ENCODE peak calls at places on chromosomes 6 and 20, in nine cellular contexts. Z is uterus; R is heart left ventricle; O is CD8-positive, alpha-beta memory T cell; J is ovary; U is cardiac muscle cell; E is neuronal stem cell; N is lung; B is iPS DF 6.9. G is an unnamed sample. For H3K9me3 and H3K36me3, the result is how much of the 10 kb centered on the place peaks cover.

GRCh38 chr20:36385503-36385902 is 79.4 kb downstream of the DLGAP4 start:
- DNase-seq in Z (no peak), R (no peak), O (no peak), J (no peak), U (no peak), E (no peak), N (no peak), B (no peak), G (no peak)

GRCh38 chr6:168189679-168190405 is 110.8 kb upstream of the FRMD1 start:
- DNase-seq in Z (peak), R (no peak), O (no peak), J (no peak), U (no peak), E (no peak), N (no peak), B (no peak), G (peak)

GRCh38 chr6:6915813-6916547 is 191.8 kb upstream of the RREB1 start:
- DNase-seq in Z (peak), R (peak), O (no peak), J (peak), U (peak), E (no peak), N (peak), B (no peak), G (no peak)

GRCh38 chr20:1171461-1172093 is 13.2 kb downstream of the TMEM74B start:
- DNase-seq in Z (no peak), R (no peak), O (no peak), J (no peak), U (peak), E (peak), N (no peak), B (no peak), G (no peak)

GRCh38 chr20:3374296-3374695 is 33.2 kb downstream of the DNAAF9 start:
- DNase-seq in Z (no peak), R (no peak), O (no peak), J (no peak), U (no peak), E (no peak), N (no peak), B (no peak), G (no peak)

GRCh38 chr20:25750220-25750764 is 53.6 kb upstream of the ZNF337 start:
- DNase-seq in Z (no peak), R (no peak), O (no peak), J (peak), U (no peak), E (no peak), N (no peak), B (no peak), G (no peak)

GRCh38 chr20:18359854-18360253 is 71.5 kb downstream of the ZNF133 start:
- DNase-seq in Z (no peak), R (no peak), O (no peak), J (no peak), U (no peak), E (no peak), N (no peak), B (no peak), G (no peak)

GRCh38 chr20:43761396-43762340 is 34.9 kb upstream of the GTSF1L start:
- DNase-seq in Z (no peak), R (no peak), O (no peak), J (no peak), U (no peak), E (no peak), N (no peak), B (no peak), G (no peak)

GRCh38 chr6:105900120-105900937 is 185.8 kb upstream of the PRDM1 start:
- DNase-seq in Z (no peak), R (no peak), O (no peak), J (no peak), U (peak), E (no peak), N (no peak), B (no peak), G (no peak)

GRCh38 chr20:309841-310644 is 12.7 kb downstream of the ZCCHC3 start:
- DNase-seq in Z (peak), R (peak), O (peak), J (peak), U (peak), E (peak), N (peak), B (peak), G (peak)

GRCh38 chr6:131950767-131951575 is at the start of gene CCN2:
- DNase-seq in Z (peak), R (peak), O (no peak), J (peak), U (peak), E (peak), N (peak), B (peak), G (peak)

GRCh38 chr6:140660295-140660694 is 1285.8 kb upstream of the CITED2 start:
- DNase-seq in Z (no peak), R (no peak), O (no peak), J (no peak), U (peak), E (no peak), N (no peak), B (no peak), G (no peak)

GRCh38 chr6:95186710-95187109 is 390.6 kb upstream of the MANEA start:
- DNase-seq in Z (no peak), R (no peak), O (no peak), J (no peak), U (no peak), E (no peak), N (no peak), B (no peak), G (no peak)

GRCh38 chr20:20084296-20084752 is 32.0 kb downstream of the CFAP61 start:
- DNase-seq in Z (no peak), R (no peak), O (no peak), J (no peak), U (peak), E (no peak), N (no peak), B (no peak), G (no peak)

GRCh38 chr6:161233986-161234620 is 39.8 kb downstream of the AGPAT4 start:
- DNase-seq in Z (peak), R (peak), O (no peak), J (peak), U (peak), E (no peak), N (peak), B (no peak), G (peak)

GRCh38 chr6:122161136-122161535 is 238.3 kb upstream of the HSF2 start:
- DNase-seq in Z (no peak), R (no peak), O (no peak), J (no peak), U (no peak), E (no peak), N (no peak), B (no peak), G (no peak)

GRCh38 chr6:118574051-118574865 is 26.2 kb downstream of the PLN start:
- DNase-seq in Z (no peak), R (no peak), O (no peak), J (no peak), U (no peak), E (no peak), N (no peak), B (no peak), G (no peak)
- H3K9me3 ChIP-seq in Z (under half), R (under half), O (under half), J (under half), U (under half), E (under half), N (under half), B (under half), G (under half)

GRCh38 chr20:57556980-57557274 is 4.0 kb upstream of the PCK1 start:
- DNase-seq in Z (no peak), R (no peak), O (no peak), J (no peak), U (no peak), E (no peak), N (no peak), B (no peak), G (no peak)

GRCh38 chr20:57557926-57558613 is 2.8 kb upstream of the PCK1 start:
- DNase-seq in Z (no peak), R (no peak), O (no peak), J (no peak), U (no peak), E (no peak), N (no peak), B (no peak), G (no peak)

GRCh38 chr20:57553376-57554018 is 7.4 kb upstream of the PCK1 start:
- DNase-seq in Z (no peak), R (no peak), O (no peak), J (no peak), U (no peak), E (no peak), N (no peak), B (no peak), G (no peak)

GRCh38 chr20:57558614-57559285 is 2.2 kb upstream of the PCK1 start:
- DNase-seq in Z (no peak), R (no peak), O (no peak), J (no peak), U (no peak), E (no peak), N (no peak), B (no peak), G (no peak)

GRCh38 chr20:57555457-57556184 is 5.3 kb upstream of the PCK1 start:
- DNase-seq in Z (no peak), R (no peak), O (no peak), J (no peak), U (no peak), E (no peak), N (no peak), B (no peak), G (no peak)
- H3K36me3 ChIP-seq in Z (under half), R (under half), O (under half), J (under half), U (under half), E (under half), N (under half), B (under half), G (under half)

DNA sequence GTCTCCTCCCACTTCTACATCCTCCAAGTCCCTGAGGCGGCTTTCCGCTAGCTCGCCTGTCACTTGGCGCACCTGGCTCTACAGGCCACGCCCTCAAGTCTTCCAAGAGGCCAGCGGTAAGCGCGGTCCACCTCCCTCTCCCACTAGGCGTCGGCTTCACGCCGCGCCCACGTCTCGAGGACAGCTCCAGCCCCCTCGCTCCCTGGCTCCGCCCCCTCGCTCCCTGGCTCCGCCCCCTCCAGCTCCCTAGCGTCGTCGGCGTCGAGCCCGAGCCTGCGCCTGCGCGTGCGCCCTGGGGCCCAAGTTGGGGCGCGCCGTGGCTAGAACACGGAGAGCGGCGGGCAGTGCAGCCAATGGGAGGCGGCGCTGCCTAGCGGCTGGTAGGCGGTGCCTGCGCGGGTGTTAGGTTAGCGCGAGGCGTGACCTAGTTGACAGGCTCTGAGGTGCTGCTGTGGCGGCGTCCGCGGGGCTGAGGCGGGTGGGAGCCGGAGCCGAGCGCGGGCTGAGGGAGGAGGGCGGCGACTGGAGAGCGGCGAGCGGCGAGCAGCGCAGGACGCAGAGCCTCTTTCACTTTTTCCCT is at the start of gene MACROD2:
- DNase-seq in Z (peak), R (peak), O (no peak), J (peak), U (peak), E (peak), N (peak), B (peak), G (peak)
- H3K9me3 ChIP-seq in Z (under half), R (under half), O (under half), J (under half), U (under half), E (under half), N (under half), B (under half), G (under half)

GRCh38 chr20:45890077-45890996 is 671 bp downstream of the NEURL2 start:
- DNase-seq in Z (peak), R (peak), O (peak), J (peak), U (peak), E (peak), N (peak), B (peak), G (peak)
- H3K36me3 ChIP-seq in Z (under half), R (under half), O (under half), J (under half), U (under half), E (under half), N (under half), B (under half), G (under half)

DNA sequence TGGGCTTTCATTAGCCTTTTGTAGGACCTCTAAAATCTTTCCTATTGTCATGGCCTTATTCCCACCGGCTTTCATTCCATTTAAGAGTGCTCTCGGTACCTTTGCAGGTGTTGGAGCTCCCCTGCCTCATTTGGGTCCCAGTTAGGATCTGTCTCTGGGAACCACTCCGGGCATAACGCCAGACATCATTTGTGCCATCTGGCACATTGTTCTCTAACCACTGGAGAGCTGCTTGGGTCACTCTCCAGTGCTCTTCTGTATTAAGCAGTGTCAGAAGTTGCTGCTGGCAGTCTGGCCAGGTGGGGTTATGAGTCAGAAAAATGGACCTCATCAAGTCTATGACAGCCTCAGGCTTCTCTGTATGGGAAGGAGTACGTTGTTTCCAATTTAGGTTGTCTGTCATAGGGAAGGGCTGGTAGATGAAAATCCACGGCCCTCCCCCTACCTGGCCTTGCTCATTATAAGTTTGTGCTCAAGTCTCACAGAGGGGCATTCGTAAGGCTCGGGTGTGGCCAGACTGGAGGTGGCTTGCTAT is 62.9 kb upstream of the MOCS1 start:
- DNase-seq in Z (no peak), R (no peak), O (no peak), J (no peak), U (no peak), E (no peak), N (no peak), B (no peak), G (no peak)
- H3K9me3 ChIP-seq in Z (under half), R (under half), O (under half), J (under half), U (under half), E (under half), N (under half), B (under half), G (under half)

DNA sequence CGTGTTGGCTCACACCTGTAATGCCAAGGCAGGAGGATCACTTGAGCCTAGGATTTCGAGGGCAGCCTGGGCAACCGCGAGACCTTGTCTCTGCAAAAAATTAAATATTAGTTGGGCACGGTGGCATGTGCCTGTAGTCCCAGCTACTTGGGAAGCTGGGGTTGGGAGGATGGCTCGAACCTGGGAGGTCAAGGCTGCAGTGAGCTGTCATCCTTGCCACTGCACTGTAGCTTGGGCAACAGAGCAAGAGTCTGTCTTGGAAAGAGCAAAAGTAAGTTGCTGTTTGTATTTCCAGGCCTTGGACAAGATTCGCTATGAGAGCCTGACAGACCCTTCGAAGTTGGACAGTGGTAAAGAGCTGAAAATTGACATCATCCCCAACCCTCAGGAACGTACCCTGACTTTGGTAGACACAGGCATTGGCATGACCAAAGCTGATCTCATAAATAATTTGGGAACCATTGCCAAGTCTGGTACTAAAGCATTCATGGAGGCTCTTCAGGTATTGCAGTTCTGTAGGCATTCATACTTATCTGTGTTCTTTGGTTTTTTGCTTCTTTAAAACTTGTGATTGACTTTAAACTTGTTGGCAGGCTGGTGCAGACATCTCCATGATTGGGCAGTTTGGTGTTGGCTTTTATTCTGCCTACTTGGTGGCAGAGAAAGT is 2.3 kb downstream of the HSP90AB1 start:
- DNase-seq in Z (no peak), R (no peak), O (no peak), J (no peak), U (no peak), E (no peak), N (no peak), B (no peak), G (no peak)
- H3K36me3 ChIP-seq in Z (under half), R (under half), O (half or more), J (under half), U (half or more), E (under half), N (half or more), B (under half), G (half or more)

DNA sequence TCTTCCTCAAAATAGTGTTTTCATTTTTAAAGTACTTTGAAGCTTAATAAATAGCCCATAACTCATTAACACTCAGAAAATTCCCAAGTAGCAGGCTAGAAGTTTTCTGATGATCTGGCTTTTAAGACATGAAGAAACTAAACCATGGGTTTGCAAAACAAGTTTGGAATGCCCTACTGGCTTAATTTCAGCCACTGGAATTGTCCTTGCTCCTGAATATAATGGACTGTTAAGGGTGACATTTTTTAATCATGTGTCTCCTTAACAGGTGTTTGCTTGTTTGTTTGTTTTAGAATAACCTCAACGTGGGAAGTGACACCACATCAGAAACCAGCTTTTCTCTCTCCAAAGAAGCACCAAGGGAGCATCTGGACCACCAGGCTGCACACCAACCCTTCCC is 49.1 kb downstream of the ISM1 start:
- DNase-seq in Z (no peak), R (no peak), O (no peak), J (no peak), U (no peak), E (no peak), N (no peak), B (no peak), G (no peak)
- H3K9me3 ChIP-seq in Z (under half), R (under half), O (under half), J (under half), U (under half), E (under half), N (under half), B (under half), G (under half)

GRCh38 chr20:50745634-50746137 is 14.3 kb downstream of the PARD6B start:
- DNase-seq in Z (no peak), R (no peak), O (no peak), J (no peak), U (no peak), E (no peak), N (no peak), B (no peak), G (no peak)

GRCh38 chr20:50744143-50744792 is 12.9 kb downstream of the PARD6B start:
- DNase-seq in Z (peak), R (peak), O (no peak), J (peak), U (peak), E (no peak), N (peak), B (no peak), G (peak)

GRCh38 chr20:50746138-50746940 is 15.0 kb downstream of the PARD6B start:
- DNase-seq in Z (no peak), R (no peak), O (no peak), J (no peak), U (peak), E (no peak), N (peak), B (no peak), G (no peak)

GRCh38 chr20:50750145-50750671 is 18.8 kb downstream of the PARD6B start:
- DNase-seq in Z (no peak), R (no peak), O (no peak), J (no peak), U (no peak), E (no peak), N (peak), B (no peak), G (no peak)

GRCh38 chr20:50747275-50747674 is 15.9 kb downstream of the PARD6B start:
- DNase-seq in Z (no peak), R (no peak), O (no peak), J (no peak), U (no peak), E (no peak), N (no peak), B (no peak), G (no peak)
- H3K36me3 ChIP-seq in Z (under half), R (under half), O (under half), J (under half), U (under half), E (under half), N (under half), B (under half), G (under half)

DNA sequence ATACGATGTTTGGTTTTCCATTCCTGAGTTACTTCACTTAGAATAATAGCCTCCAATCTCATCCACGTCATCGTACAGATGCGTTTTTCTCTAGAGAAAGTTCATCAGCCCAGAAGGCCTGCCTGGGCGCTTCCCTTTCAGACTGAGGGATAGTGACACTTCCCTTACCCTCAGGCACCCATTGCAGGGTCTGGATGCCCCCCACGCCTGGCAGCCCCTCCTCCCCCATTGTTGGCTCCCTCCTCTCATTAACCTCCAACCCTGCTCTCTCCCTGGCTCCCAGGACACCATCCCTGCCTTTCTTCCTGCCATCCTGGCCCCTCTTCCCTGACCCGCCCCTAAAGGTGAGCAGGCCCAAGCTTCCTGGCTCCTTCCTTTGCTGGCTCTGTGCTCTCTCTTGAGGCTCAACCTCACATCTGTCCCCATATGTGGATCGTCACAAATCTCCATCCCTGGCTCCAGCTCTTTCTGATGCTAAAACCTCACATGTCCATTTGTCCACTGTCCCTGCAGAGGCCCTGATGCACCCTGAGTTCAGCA is 145.2 kb downstream of the SYCP2 start:
- DNase-seq in Z (no peak), R (no peak), O (no peak), J (no peak), U (no peak), E (no peak), N (no peak), B (no peak), G (no peak)
- H3K9me3 ChIP-seq in Z (under half), R (under half), O (under half), J (under half), U (under half), E (under half), N (under half), B (under half), G (under half)

DNA sequence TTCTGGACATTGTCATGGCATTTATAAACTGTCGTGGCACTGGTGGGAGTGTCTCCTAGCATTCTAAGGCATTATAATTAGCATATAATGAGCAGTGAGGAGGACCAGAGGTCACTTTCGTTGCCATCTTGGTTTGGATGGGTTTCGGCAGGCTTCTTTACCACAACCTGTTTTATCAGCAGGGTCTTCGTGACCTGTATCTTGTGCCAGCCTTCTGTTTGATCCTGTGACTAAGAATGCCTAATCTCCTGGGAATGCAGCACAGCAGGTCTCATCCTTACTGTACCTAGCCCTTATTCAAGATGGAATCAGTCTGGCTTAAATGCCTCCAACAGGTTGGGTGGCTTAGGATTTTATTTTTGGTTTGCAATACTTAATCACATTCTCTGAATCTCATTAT is 142.7 kb upstream of the GGTLC1 start:
- DNase-seq in Z (no peak), R (no peak), O (no peak), J (no peak), U (no peak), E (no peak), N (no peak), B (no peak), G (no peak)
- H3K36me3 ChIP-seq in Z (under half), R (under half), O (under half), J (under half), U (under half), E (under half), N (under half), B (under half), G (under half)